ENCODE peak calls at places on chromosomes 7 and 10, in five cellular contexts. W is ovary; R is CD4-positive, alpha-beta T cell; E is Calu3; P is stimulated activated CD8-positive, alpha-beta memory T cell treated with anti-CD3 and anti-CD28 coated beads, Interleukin-4, amount 100 ng/mL, for 24 hours. Q is an unnamed sample.

GRCh38 chr7:29099896-29100847 is 46.2 kb downstream of the CPVL start:
- DNase-seq in W (no peak), R (no peak), E (no peak), P (no peak), Q (no peak)

GRCh38 chr10:132959296-132959961 is 17.1 kb upstream of the CFAP46 start:
- DNase-seq in W (no peak), R (no peak), E (no peak), P (no peak), Q (peak)

GRCh38 chr7:25239888-25240287 is 11.6 kb upstream of the NPVF start:
- DNase-seq in W (no peak), R (no peak), E (no peak), P (no peak), Q (no peak)

GRCh38 chr7:154832557-154833138 is 170.3 kb downstream of the PAXIP1 start:
- DNase-seq in W (no peak), R (no peak), E (no peak), P (no peak), Q (peak)

GRCh38 chr10:76282122-76283030 is 851.0 kb downstream of the LRMDA start:
- DNase-seq in W (no peak), R (no peak), E (no peak), P (no peak), Q (no peak)

GRCh38 chr7:601573-602340 is 82.1 kb upstream of the PDGFA start:
- DNase-seq in W (no peak), R (peak), E (no peak), P (peak), Q (no peak)

GRCh38 chr10:24703700-24704099 is 20.0 kb downstream of the ARHGAP21 start:
- DNase-seq in W (no peak), R (no peak), E (no peak), P (no peak), Q (no peak)

GRCh38 chr7:55517191-55517633 is 55.1 kb downstream of the VOPP1 start:
- DNase-seq in W (no peak), R (no peak), E (no peak), P (no peak), Q (no peak)

GRCh38 chr7:138898255-138898654 is 82.9 kb downstream of the KIAA1549 start:
- DNase-seq in W (no peak), R (no peak), E (no peak), P (no peak), Q (no peak)

GRCh38 chr7:8305104-8305503 is 43.1 kb upstream of the ICA1 start:
- DNase-seq in W (no peak), R (no peak), E (no peak), P (no peak), Q (no peak)

GRCh38 chr10:131983780-131984179 is 2.1 kb upstream of the BNIP3 start:
- DNase-seq in W (no peak), R (no peak), E (no peak), P (no peak), Q (no peak)

GRCh38 chr10:95289003-95289920 is 1.5 kb downstream of the PDLIM1 start:
- DNase-seq in W (no peak), R (no peak), E (no peak), P (no peak), Q (peak)

GRCh38 chr7:98357751-98358161 is 43.1 kb downstream of the BAIAP2L1 start:
- DNase-seq in W (peak), R (no peak), E (peak), P (no peak), Q (no peak)

Q was measured in H9.